ENCODE peak calls at places on chromosomes 12 and 14, in ten cellular contexts. N is brain microvascular endothelial cell, K is lower lobe of right lung, O is fibroblast of lung, Q is tibial nerve, U is ovary, R is AG04450, X is thoracic aorta, Y is tibial artery, G is ascending aorta. L is an unnamed sample.

GRCh38 chr12:128983371-128983770 is 130.1 kb downstream of the GLT1D1 start:
- DNase-seq in N (no peak), K (no peak), O (no peak), Q (no peak), U (no peak), R (no peak), X (no peak), Y (no peak), G (no peak), L (no peak)

GRCh38 chr12:122111070-122111750 is 32.7 kb downstream of the MLXIP start:
- DNase-seq in N (no peak), K (no peak), O (no peak), Q (no peak), U (no peak), R (no peak), X (no peak), Y (no peak), G (no peak), L (no peak)

GRCh38 chr12:15540025-15540424 is 217.7 kb downstream of the PTPRO start:
- DNase-seq in N (no peak), K (no peak), O (no peak), Q (no peak), U (no peak), R (no peak), X (no peak), Y (no peak), G (no peak), L (no peak)

GRCh38 chr12:117045998-117046374 is 53.2 kb downstream of the TESC start:
- DNase-seq in N (no peak), K (no peak), O (no peak), Q (no peak), U (no peak), R (no peak), X (no peak), Y (no peak), G (no peak), L (peak)

GRCh38 chr14:96623676-96624484 is 121.7 kb downstream of the PAPOLA start:
- DNase-seq in N (no peak), K (no peak), O (no peak), Q (no peak), U (no peak), R (no peak), X (no peak), Y (no peak), G (no peak), L (no peak)

GRCh38 chr14:106044515-106044914 is 518.1 kb downstream of the TMEM121 start:
- DNase-seq in N (no peak), K (no peak), O (no peak), Q (no peak), U (no peak), R (no peak), X (no peak), Y (no peak), G (no peak), L (no peak)

GRCh38 chr14:71320734-71321555 is 413.7 kb downstream of the PCNX1 start:
- DNase-seq in N (peak), K (peak), O (peak), Q (peak), U (peak), R (no peak), X (no peak), Y (peak), G (peak), L (peak)

GRCh38 chr14:54762296-54762695 is 140.3 kb downstream of the GCH1 start:
- DNase-seq in N (peak), K (no peak), O (peak), Q (no peak), U (no peak), R (no peak), X (no peak), Y (no peak), G (no peak), L (no peak)

GRCh38 chr12:630656-631632 is 32.3 kb downstream of the NINJ2 start:
- DNase-seq in N (no peak), K (peak), O (no peak), Q (no peak), U (no peak), R (no peak), X (no peak), Y (peak), G (no peak), L (peak)

GRCh38 chr14:38098074-38098846 is 109.4 kb upstream of the SSTR1 start:
- DNase-seq in N (peak), K (no peak), O (peak), Q (no peak), U (no peak), R (peak), X (no peak), Y (no peak), G (no peak), L (no peak)

GRCh38 chr14:24133730-24134129 is 2.3 kb upstream of the PSME1 start:
- DNase-seq in N (no peak), K (no peak), O (no peak), Q (no peak), U (no peak), R (no peak), X (no peak), Y (no peak), G (no peak), L (no peak)

GRCh38 chr14:76382495-76382832 is 6.5 kb downstream of the ESRRB start:
- DNase-seq in N (no peak), K (no peak), O (no peak), Q (no peak), U (no peak), R (no peak), X (no peak), Y (no peak), G (no peak), L (no peak)

GRCh38 chr12:113591480-113591971 is 119.9 kb upstream of the LHX5 start:
- DNase-seq in N (no peak), K (peak), O (no peak), Q (no peak), U (no peak), R (no peak), X (no peak), Y (no peak), G (no peak), L (no peak)

GRCh38 chr14:30559638-30560071 is 697 bp downstream of the G2E3 start:
- DNase-seq in N (peak), K (no peak), O (peak), Q (no peak), U (no peak), R (no peak), X (no peak), Y (no peak), G (no peak), L (no peak)

GRCh38 chr12:49636979-49637378 is 13.6 kb downstream of the PRPF40B start:
- DNase-seq in N (peak), K (no peak), O (peak), Q (peak), U (peak), R (peak), X (no peak), Y (peak), G (no peak), L (no peak)

GRCh38 chr12:96810477-96810876 is 96.6 kb upstream of the NEDD1 start:
- DNase-seq in N (no peak), K (no peak), O (peak), Q (no peak), U (no peak), R (no peak), X (no peak), Y (no peak), G (no peak), L (no peak)

GRCh38 chr14:71629765-71630502 is 302.3 kb upstream of the RGS6 start:
- DNase-seq in N (peak), K (no peak), O (peak), Q (no peak), U (no peak), R (no peak), X (no peak), Y (no peak), G (no peak), L (no peak)

GRCh38 chr14:68935761-68936209 is 43.3 kb downstream of the ACTN1 start:
- DNase-seq in N (no peak), K (no peak), O (peak), Q (no peak), U (no peak), R (no peak), X (no peak), Y (peak), G (no peak), L (no peak)

GRCh38 chr12:52912711-52913423 is 8.0 kb upstream of the KRT8 start:
- DNase-seq in N (no peak), K (no peak), O (no peak), Q (no peak), U (no peak), R (no peak), X (no peak), Y (no peak), G (no peak), L (no peak)

GRCh38 chr12:80936353-80936641 is 1.4 kb downstream of the LIN7A start:
- DNase-seq in N (no peak), K (no peak), O (no peak), Q (peak), U (no peak), R (no peak), X (no peak), Y (no peak), G (no peak), L (no peak)

GRCh38 chr12:16352481-16352880 is 5.0 kb downstream of the MGST1 start:
- DNase-seq in N (no peak), K (no peak), O (peak), Q (no peak), U (no peak), R (no peak), X (no peak), Y (no peak), G (no peak), L (no peak)

GRCh38 chr14:77040995-77041744 is 12.7 kb upstream of the IRF2BPL start:
- DNase-seq in N (no peak), K (no peak), O (no peak), Q (no peak), U (no peak), R (no peak), X (no peak), Y (peak), G (no peak), L (no peak)

GRCh38 chr12:127355061-127355820 is 911.7 kb upstream of the TMEM132C start:
- DNase-seq in N (peak), K (no peak), O (peak), Q (no peak), U (no peak), R (no peak), X (no peak), Y (no peak), G (no peak), L (no peak)

GRCh38 chr12:46005151-46005797 is 14.9 kb upstream of the SCAF11 start:
- DNase-seq in N (no peak), K (no peak), O (no peak), Q (no peak), U (no peak), R (no peak), X (no peak), Y (no peak), G (no peak), L (no peak)

GRCh38 chr12:71892059-71892458 is 46.6 kb upstream of the TPH2 start:
- DNase-seq in N (no peak), K (no peak), O (no peak), Q (no peak), U (no peak), R (no peak), X (no peak), Y (no peak), G (no peak), L (no peak)

GRCh38 chr14:34649344-34649743 is 19.4 kb upstream of the SNX6 start:
- DNase-seq in N (peak), K (no peak), O (peak), Q (no peak), U (no peak), R (peak), X (no peak), Y (no peak), G (no peak), L (no peak)

GRCh38 chr14:22671622-22672021 is 27.5 kb upstream of the OR6J1 start:
- DNase-seq in N (peak), K (no peak), O (no peak), Q (no peak), U (no peak), R (no peak), X (no peak), Y (no peak), G (no peak), L (no peak)

GRCh38 chr12:29103539-29103974 is 45.5 kb upstream of the FAR2 start:
- DNase-seq in N (no peak), K (no peak), O (no peak), Q (no peak), U (no peak), R (no peak), X (no peak), Y (no peak), G (no peak), L (no peak)

GRCh38 chr12:71780207-71780822 is 25.7 kb downstream of the RAB21 start:
- DNase-seq in N (peak), K (no peak), O (peak), Q (peak), U (peak), R (no peak), X (no peak), Y (no peak), G (no peak), L (no peak)

GRCh38 chr12:42103155-42103554 is 41.5 kb downstream of the GXYLT1 start:
- DNase-seq in N (no peak), K (no peak), O (no peak), Q (no peak), U (no peak), R (no peak), X (no peak), Y (no peak), G (no peak), L (no peak)

GRCh38 chr14:52769889-52770288 is 21.5 kb downstream of the GNPNAT1 start:
- DNase-seq in N (no peak), K (no peak), O (no peak), Q (no peak), U (no peak), R (no peak), X (no peak), Y (no peak), G (no peak), L (no peak)

GRCh38 chr12:12008232-12008850 is 62.4 kb upstream of the BCL2L14 start:
- DNase-seq in N (no peak), K (no peak), O (peak), Q (no peak), U (no peak), R (no peak), X (no peak), Y (no peak), G (no peak), L (no peak)

GRCh38 chr12:53235742-53236442 is 3.9 kb upstream of the RARG start:
- DNase-seq in N (no peak), K (peak), O (no peak), Q (no peak), U (no peak), R (no peak), X (no peak), Y (no peak), G (no peak), L (no peak)

GRCh38 chr12:120640840-120641833 is 711 bp downstream of the CABP1 start:
- DNase-seq in N (peak), K (peak), O (peak), Q (no peak), U (peak), R (no peak), X (no peak), Y (no peak), G (no peak), L (peak)
- TF ChIP-seq CTCF in N (no peak), K (no peak), O (no peak), Q (no peak), U (no peak), R (no peak), X (no peak), Y (no peak), G (no peak), L (no peak)

DNA sequence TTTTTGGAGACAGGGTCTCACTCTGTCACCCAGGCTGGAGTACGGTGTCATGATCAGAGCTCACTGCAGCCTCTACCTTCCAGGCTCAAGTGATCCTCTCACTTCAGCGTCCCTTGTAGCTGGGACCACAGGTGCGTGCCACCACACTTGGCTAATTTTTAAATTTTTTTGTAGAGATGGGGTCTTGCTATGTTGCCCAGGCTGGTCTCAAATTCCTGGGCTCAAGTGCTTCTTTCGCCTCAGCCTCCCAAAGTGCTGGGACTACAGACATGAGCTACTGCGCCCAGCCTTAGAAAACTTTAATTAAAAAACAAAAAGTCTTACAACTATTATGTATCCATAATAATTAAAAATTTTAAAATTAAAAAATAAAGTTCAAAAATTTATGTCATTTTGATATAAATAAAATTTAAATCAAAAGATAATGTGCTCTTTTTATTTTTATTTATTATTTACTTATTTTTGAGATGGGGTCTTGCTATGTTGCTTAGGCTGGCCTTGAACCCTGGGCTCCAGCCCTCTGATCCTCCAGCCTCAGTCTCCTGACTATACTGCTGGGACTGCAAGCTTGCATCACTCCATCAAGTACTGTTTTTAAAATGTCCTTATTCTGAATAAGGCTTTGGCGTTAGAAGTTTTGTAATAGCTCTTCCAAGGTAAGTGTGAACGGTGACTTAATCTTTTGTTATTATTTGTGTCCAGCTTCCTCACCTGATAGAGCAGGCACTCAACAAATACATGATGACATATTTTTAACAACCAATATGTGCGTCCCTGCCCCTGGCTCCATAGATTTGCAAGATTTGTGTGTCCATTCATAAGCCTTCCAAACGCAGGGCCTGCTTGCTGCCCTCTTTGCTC is 1.6 kb downstream of the C1RL start:
- DNase-seq in N (no peak), K (no peak), O (no peak), Q (no peak), U (no peak), R (no peak), X (no peak), Y (no peak), G (no peak), L (no peak)
- H3K4me3 ChIP-seq in N (peak), K (peak), O (peak), Q (peak), U (peak), R (peak), X (peak), Y (peak), G (peak), L (peak)

GRCh38 chr14:50773632-50774541 is 57.1 kb downstream of the NIN start:
- DNase-seq in N (peak), K (no peak), O (peak), Q (peak), U (no peak), R (no peak), X (no peak), Y (peak), G (no peak), L (peak)

GRCh38 chr14:50774542-50775267 is 56.3 kb downstream of the NIN start:
- DNase-seq in N (no peak), K (no peak), O (peak), Q (peak), U (no peak), R (no peak), X (no peak), Y (peak), G (no peak), L (no peak)

GRCh38 chr14:50770586-50770985 is 60.4 kb downstream of the NIN start:
- DNase-seq in N (no peak), K (no peak), O (no peak), Q (no peak), U (no peak), R (no peak), X (no peak), Y (no peak), G (no peak), L (no peak)

GRCh38 chr14:50769893-50770500 is 61.0 kb downstream of the NIN start:
- DNase-seq in N (no peak), K (no peak), O (no peak), Q (no peak), U (no peak), R (no peak), X (no peak), Y (no peak), G (no peak), L (no peak)

DNA sequence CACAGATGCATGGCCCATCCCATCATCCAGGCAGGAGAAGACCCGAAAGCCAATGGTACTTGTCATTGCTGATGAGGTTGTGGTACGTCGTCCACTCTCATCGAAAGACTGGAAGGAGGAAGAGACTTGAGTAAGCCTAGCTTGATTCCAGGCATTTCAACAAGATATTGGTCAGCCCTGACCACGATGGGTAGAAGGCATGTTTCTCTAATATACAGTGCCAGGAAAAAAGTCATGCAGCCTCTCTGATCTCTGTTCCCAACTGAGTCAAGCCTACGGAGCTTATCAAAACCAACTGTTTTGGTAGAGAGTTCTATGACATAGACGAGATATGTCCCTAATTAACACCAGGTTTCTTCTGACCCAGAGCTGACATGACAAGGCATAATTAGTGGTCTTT is 58.6 kb downstream of the NIN start:
- DNase-seq in N (peak), K (no peak), O (peak), Q (no peak), U (no peak), R (no peak), X (no peak), Y (no peak), G (no peak), L (no peak)
- H3K27ac ChIP-seq in N (peak), K (no peak), O (no peak), Q (no peak), U (no peak), R (no peak), X (peak), Y (peak), G (peak), L (no peak)

GRCh38 chr12:101490286-101490920 is 15.3 kb downstream of the SPIC start:
- DNase-seq in N (no peak), K (no peak), O (no peak), Q (no peak), U (no peak), R (no peak), X (no peak), Y (no peak), G (no peak), L (no peak)
- TF ChIP-seq CTCF in N (no peak), K (peak), O (peak), Q (no peak), U (no peak), R (no peak), X (no peak), Y (no peak), G (no peak), L (peak)

GRCh38 chr12:89918172-89918880 is 209.7 kb upstream of the ATP2B1 start:
- DNase-seq in N (no peak), K (no peak), O (no peak), Q (no peak), U (no peak), R (no peak), X (no peak), Y (no peak), G (no peak), L (no peak)
- H3K4me3 ChIP-seq in N (no peak), K (no peak), O (no peak), Q (no peak), U (no peak), R (no peak), X (no peak), Y (no peak), G (no peak), L (no peak)

L was measured in psoas muscle.